ENCODE peak calls at places on chromosomes 1 and 21, in eight cellular contexts. K is breast epithelium, W is endothelial cell of umbilical vein, M is Panc1, S is esophagus muscularis mucosa, Q is HCT116, Y is stomach, B is sigmoid colon. P is an unnamed sample.

GRCh38 chr1:11406845-11407244 is 72.1 kb upstream of the DISP3 start:
- DNase-seq in K (no peak), W (no peak), M (no peak), S (no peak), Q (no peak), Y (no peak), B (no peak), P (no peak)

GRCh38 chr1:3275471-3276340 is 178.8 kb upstream of the ARHGEF16 start:
- DNase-seq in K (no peak), W (no peak), M (no peak), S (no peak), Q (no peak), Y (no peak), B (no peak), P (no peak)

GRCh38 chr1:53288247-53289049 is 39.4 kb downstream of the LRP8 start:
- DNase-seq in K (no peak), W (no peak), M (no peak), S (no peak), Q (no peak), Y (no peak), B (no peak), P (no peak)

GRCh38 chr1:173479649-173480048 is 2.5 kb downstream of the PRDX6 start:
- DNase-seq in K (no peak), W (no peak), M (no peak), S (no peak), Q (no peak), Y (no peak), B (no peak), P (no peak)

GRCh38 chr1:32924881-32925344 is 23.7 kb upstream of the TMEM54 start:
- DNase-seq in K (no peak), W (no peak), M (no peak), S (no peak), Q (no peak), Y (peak), B (no peak), P (no peak)

GRCh38 chr1:54927475-54928240 is 40.7 kb upstream of the DHCR24 start:
- DNase-seq in K (no peak), W (peak), M (no peak), S (no peak), Q (no peak), Y (peak), B (no peak), P (peak)

GRCh38 chr1:47208374-47208850 is 18.6 kb upstream of the PDZK1IP1 start:
- DNase-seq in K (no peak), W (no peak), M (no peak), S (no peak), Q (no peak), Y (no peak), B (peak), P (no peak)

GRCh38 chr1:153627797-153628626 is at the start of gene S100A1:
- DNase-seq in K (peak), W (no peak), M (no peak), S (no peak), Q (no peak), Y (no peak), B (peak), P (no peak)

GRCh38 chr1:109993885-109994284 is 9.3 kb downstream of the AHCYL1 start:
- DNase-seq in K (no peak), W (no peak), M (no peak), S (no peak), Q (no peak), Y (peak), B (no peak), P (no peak)

GRCh38 chr1:36625959-36626337 is 143.2 kb upstream of the CSF3R start:
- DNase-seq in K (no peak), W (no peak), M (no peak), S (no peak), Q (no peak), Y (no peak), B (no peak), P (no peak)

GRCh38 chr1:32926562-32926961 is 25.4 kb upstream of the TMEM54 start:
- DNase-seq in K (no peak), W (no peak), M (no peak), S (no peak), Q (no peak), Y (no peak), B (no peak), P (no peak)

GRCh38 chr21:39885119-39885848 is 18.0 kb downstream of the PCP4 start:
- DNase-seq in K (no peak), W (no peak), M (no peak), S (no peak), Q (no peak), Y (no peak), B (peak), P (no peak)

GRCh38 chr1:114473796-114474195 is 37.2 kb downstream of the TRIM33 start:
- DNase-seq in K (no peak), W (no peak), M (no peak), S (no peak), Q (no peak), Y (no peak), B (no peak), P (no peak)

GRCh38 chr1:167776151-167776550 is 54.4 kb downstream of the MPZL1 start:
- DNase-seq in K (no peak), W (no peak), M (no peak), S (peak), Q (no peak), Y (no peak), B (no peak), P (peak)

GRCh38 chr1:168280577-168280976 is at the start of gene TBX19:
- DNase-seq in K (no peak), W (no peak), M (no peak), S (no peak), Q (no peak), Y (no peak), B (no peak), P (no peak)

GRCh38 chr1:15712158-15712557 is 23.9 kb upstream of the SLC25A34 start:
- DNase-seq in K (no peak), W (no peak), M (no peak), S (no peak), Q (no peak), Y (no peak), B (no peak), P (no peak)

GRCh38 chr1:61287734-61288133 is 205.4 kb downstream of the NFIA start:
- DNase-seq in K (no peak), W (peak), M (no peak), S (no peak), Q (peak), Y (no peak), B (no peak), P (no peak)

GRCh38 chr1:177627148-177627910 is 342.5 kb downstream of the SEC16B start:
- DNase-seq in K (no peak), W (no peak), M (no peak), S (no peak), Q (no peak), Y (no peak), B (no peak), P (no peak)

GRCh38 chr1:78831731-78832360 is 174.7 kb downstream of the ADGRL4 start:
- DNase-seq in K (no peak), W (peak), M (no peak), S (no peak), Q (peak), Y (no peak), B (no peak), P (peak)

GRCh38 chr1:209769171-209769904 is 13.5 kb downstream of the TRAF3IP3 start:
- DNase-seq in K (no peak), W (peak), M (no peak), S (peak), Q (no peak), Y (no peak), B (peak), P (peak)
- TF ChIP-seq POLR2AphosphoS5 in K (no peak), W (peak), M (no peak), S (peak), Q (no peak), Y (peak), B (peak), P (no peak)

GRCh38 chr1:5198328-5198727 is 543.9 kb downstream of the AJAP1 start:
- DNase-seq in K (no peak), W (no peak), M (no peak), S (no peak), Q (no peak), Y (no peak), B (no peak), P (no peak)

DNA sequence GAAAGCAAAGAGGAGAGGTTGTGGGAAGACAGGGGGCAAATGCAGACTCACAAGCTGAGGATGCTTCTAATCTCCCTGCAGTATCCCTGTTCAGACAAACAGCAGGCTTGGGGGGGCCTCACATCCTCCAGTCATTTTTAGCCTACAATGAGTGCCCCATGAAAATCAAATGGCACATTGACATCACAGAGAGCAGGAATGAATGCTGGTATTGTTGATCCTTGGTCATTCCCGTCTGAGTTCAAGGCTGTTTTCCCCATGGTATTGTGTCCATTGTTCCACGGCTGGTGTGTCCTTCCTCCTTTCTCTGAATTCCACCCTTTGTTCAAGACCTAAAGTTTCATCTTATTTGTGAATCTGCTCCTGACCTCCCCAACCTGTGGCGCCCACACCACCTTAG is 545.6 kb downstream of the AJAP1 start:
- DNase-seq in K (no peak), W (no peak), M (no peak), S (no peak), Q (no peak), Y (no peak), B (no peak), P (no peak)
- H3K27ac ChIP-seq in K (no peak), W (no peak), M (no peak), S (no peak), Q (no peak), Y (no peak), B (no peak), P (no peak)

DNA sequence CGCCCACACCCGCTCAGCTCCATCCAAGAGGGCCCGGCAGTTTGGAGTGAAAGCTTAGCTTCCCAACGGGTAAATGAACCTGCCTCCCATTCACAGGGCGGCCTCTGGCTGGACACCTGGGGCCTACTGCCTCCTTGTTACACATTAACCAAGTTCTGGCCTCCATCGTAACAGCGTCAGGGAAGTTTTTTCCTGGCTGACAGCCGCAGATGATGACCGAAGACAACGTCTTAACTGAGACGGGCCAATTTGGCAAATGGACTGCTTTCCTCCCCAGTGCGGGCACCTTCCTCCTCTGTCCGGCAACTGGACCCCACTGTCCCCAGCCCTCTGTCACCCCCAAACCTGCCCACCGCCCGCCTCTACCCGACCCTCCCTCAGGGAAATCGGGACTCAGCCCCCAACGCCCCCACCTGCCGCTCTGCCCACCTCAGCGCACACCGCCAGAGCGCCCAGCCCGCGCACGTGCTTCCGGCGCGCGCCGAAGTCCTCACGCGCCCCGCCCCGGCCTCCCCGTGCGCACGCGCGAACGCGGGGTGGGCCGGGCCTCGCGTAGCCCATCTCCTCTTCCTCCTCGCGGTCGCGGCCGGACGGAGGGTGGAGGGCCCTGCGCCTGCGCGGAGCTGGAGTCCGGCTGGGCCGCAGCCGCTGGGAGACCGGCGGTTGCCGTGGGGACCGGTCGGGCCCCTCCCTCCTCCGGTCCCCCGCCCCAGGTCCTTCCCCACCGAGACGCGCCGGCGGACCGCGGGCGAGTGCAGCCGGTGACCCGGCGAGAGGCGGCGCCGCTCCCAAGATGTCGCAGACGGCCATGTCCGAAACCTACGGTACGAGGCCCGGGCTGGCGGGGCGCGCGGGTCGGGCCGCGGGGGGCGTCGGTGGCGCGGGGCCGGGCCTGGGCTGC is at the start of gene RAB4A:
- DNase-seq in K (peak), W (peak), M (no peak), S (peak), Q (peak), Y (peak), B (peak), P (no peak)
- TF ChIP-seq POLR2AphosphoS5 in K (peak), W (peak), M (peak), S (peak), Q (peak), Y (peak), B (peak), P (peak)

GRCh38 chr1:13733705-13734104 is 33.7 kb downstream of the PRDM2 start:
- DNase-seq in K (no peak), W (no peak), M (no peak), S (no peak), Q (no peak), Y (no peak), B (no peak), P (no peak)
- H3K27ac ChIP-seq in K (no peak), W (no peak), M (no peak), S (no peak), Q (no peak), Y (peak), B (no peak), P (peak)

GRCh38 chr21:42779431-42779861 is 99.9 kb downstream of the WDR4 start:
- DNase-seq in K (no peak), W (no peak), M (no peak), S (no peak), Q (no peak), Y (no peak), B (no peak), P (no peak)

GRCh38 chr21:42782723-42783247 is 96.6 kb downstream of the WDR4 start:
- DNase-seq in K (no peak), W (no peak), M (no peak), S (no peak), Q (no peak), Y (no peak), B (no peak), P (no peak)

GRCh38 chr21:42781981-42782722 is 97.2 kb downstream of the WDR4 start:
- DNase-seq in K (no peak), W (peak), M (no peak), S (no peak), Q (no peak), Y (peak), B (no peak), P (no peak)

GRCh38 chr21:42784276-42784675 is 95.1 kb downstream of the WDR4 start:
- DNase-seq in K (no peak), W (no peak), M (no peak), S (no peak), Q (no peak), Y (peak), B (no peak), P (no peak)

DNA sequence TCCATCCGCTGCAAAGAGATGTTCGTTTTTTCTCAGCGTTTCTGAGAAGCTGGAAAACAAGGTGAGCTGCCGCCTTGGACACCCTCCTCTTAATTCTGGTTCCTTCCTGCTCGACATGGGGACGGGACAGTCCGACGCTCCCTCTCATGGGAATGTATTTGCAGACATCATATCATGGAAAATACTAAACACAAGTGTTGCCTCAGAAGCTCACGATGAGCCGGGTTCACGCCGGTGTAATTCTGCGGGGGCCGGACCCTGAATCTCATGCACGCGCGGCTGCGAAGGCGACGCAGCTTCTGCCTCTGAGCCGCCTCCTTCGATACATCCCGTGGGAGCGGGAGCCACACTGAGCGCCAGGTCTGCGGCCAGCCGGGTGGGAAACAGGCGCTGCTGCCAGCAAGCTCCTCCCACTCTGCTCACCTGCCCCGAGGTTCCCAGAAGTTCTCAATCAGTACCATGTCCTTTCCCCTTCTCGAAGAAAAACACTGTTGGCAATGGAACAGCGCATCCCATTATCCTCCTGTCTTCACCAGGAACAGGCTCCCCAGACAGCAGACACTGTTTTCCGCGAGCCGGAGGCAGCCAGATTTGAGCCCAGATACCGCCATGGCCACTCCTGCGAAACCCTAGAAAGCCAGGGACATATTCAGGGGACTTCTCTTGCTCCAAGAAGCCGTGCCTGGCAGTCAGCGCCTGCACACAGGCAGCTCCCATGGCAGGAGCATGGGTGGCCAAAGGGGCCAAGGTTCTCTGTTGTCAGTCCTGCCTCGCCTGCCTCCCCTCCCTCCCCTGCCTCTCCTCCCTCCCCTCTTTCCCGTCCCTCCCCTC is 98.0 kb downstream of the WDR4 start:
- DNase-seq in K (no peak), W (peak), M (no peak), S (no peak), Q (no peak), Y (peak), B (no peak), P (no peak)
- TF ChIP-seq POLR2AphosphoS5 in K (peak), W (no peak), M (no peak), S (no peak), Q (no peak), Y (peak), B (no peak), P (no peak)

GRCh38 chr21:45130324-45130774 is 56.0 kb downstream of the ADARB1 start:
- DNase-seq in K (no peak), W (peak), M (no peak), S (no peak), Q (no peak), Y (no peak), B (peak), P (peak)
- H3K27ac ChIP-seq in K (peak), W (peak), M (no peak), S (peak), Q (no peak), Y (peak), B (peak), P (peak)

GRCh38 chr1:87367549-87367948 is 38.9 kb downstream of the LMO4 start:
- DNase-seq in K (no peak), W (no peak), M (no peak), S (no peak), Q (no peak), Y (no peak), B (no peak), P (no peak)

GRCh38 chr1:87368907-87369306 is 40.2 kb downstream of the LMO4 start:
- DNase-seq in K (no peak), W (no peak), M (no peak), S (no peak), Q (no peak), Y (no peak), B (no peak), P (no peak)

GRCh38 chr1:87370519-87370918 is 41.8 kb downstream of the LMO4 start:
- DNase-seq in K (no peak), W (no peak), M (no peak), S (no peak), Q (no peak), Y (no peak), B (no peak), P (no peak)

DNA sequence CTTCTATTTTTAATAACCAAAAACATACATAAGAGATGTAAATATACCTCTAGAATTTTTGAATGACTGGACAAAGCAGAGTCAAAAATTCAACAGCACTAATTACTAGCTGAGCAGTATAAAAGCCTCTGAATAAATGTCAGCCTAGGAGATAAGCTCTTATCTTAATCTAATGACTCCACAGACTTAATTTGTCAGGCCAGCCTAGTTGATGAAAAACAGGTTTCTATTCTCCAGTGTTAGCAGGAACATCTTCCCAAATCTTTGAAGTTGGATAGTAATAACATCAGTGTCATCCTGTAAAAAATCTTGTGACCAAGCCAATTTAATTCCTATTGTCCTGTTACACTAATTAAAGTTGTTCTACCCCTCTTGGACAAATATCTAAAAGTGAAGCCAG is 41.1 kb downstream of the LMO4 start:
- DNase-seq in K (no peak), W (no peak), M (no peak), S (no peak), Q (no peak), Y (no peak), B (no peak), P (no peak)
- TF ChIP-seq POLR2AphosphoS5 in K (no peak), W (no peak), M (no peak), S (no peak), Q (no peak), Y (no peak), B (peak), P (no peak)

GRCh38 chr21:14474995-14475394 is 71.1 kb downstream of the SAMSN1 start:
- DNase-seq in K (no peak), W (no peak), M (no peak), S (no peak), Q (no peak), Y (no peak), B (no peak), P (no peak)

GRCh38 chr21:14482165-14482564 is 64.0 kb downstream of the SAMSN1 start:
- DNase-seq in K (no peak), W (no peak), M (no peak), S (no peak), Q (no peak), Y (no peak), B (no peak), P (peak)

GRCh38 chr21:14484188-14485009 is 61.7 kb downstream of the SAMSN1 start:
- DNase-seq in K (no peak), W (no peak), M (no peak), S (no peak), Q (no peak), Y (no peak), B (no peak), P (no peak)

GRCh38 chr21:14479387-14479786 is 66.7 kb downstream of the SAMSN1 start:
- DNase-seq in K (no peak), W (no peak), M (no peak), S (no peak), Q (no peak), Y (no peak), B (no peak), P (no peak)

GRCh38 chr21:14480601-14481000 is 65.5 kb downstream of the SAMSN1 start:
- DNase-seq in K (no peak), W (peak), M (no peak), S (no peak), Q (no peak), Y (no peak), B (no peak), P (no peak)
- H3K27ac ChIP-seq in K (no peak), W (no peak), M (no peak), S (no peak), Q (no peak), Y (peak), B (no peak), P (no peak)